ENCODE peak calls at places on chromosomes 6 and 20, in eight cellular contexts. Y is GM12865, N is colonic mucosa, T is AG09319, F is chondrocyte, L is GM23338, G is heart left ventricle, Z is fibroblast of lung. A is an unnamed sample.

GRCh38 chr6:170522565-170523183 is 30.4 kb downstream of the PSMB1 start:
- DNase-seq in Y (no peak), G (no peak), F (no peak), L (peak; percentile 76), T (no peak), N (no peak), Z (peak; percentile 17), A (no peak)

GRCh38 chr6:16229710-16230109 is 8.7 kb upstream of the GMPR start:
- DNase-seq in Z (peak; percentile 40), T (no peak), L (no peak), N (no peak), F (no peak), Y (no peak), G (no peak), A (no peak)

GRCh38 chr6:121849477-121849876 is 414.0 kb downstream of the GJA1 start:
- DNase-seq in G (no peak), L (peak; percentile 97), F (no peak), Y (peak; percentile 60), Z (peak; percentile 67), N (peak; percentile 28), T (no peak), A (no peak)

GRCh38 chr6:15948930-15949900 is 179.7 kb upstream of the MYLIP start:
- DNase-seq in G (no peak), Z (peak; percentile 34), L (peak; percentile 28), F (no peak), T (no peak), Y (no peak), N (peak; percentile 80), A (no peak)

GRCh38 chr6:152472325-152472724 is 164.8 kb downstream of the SYNE1 start:
- DNase-seq in L (no peak), N (no peak), G (no peak), Y (no peak), T (no peak), F (no peak), Z (peak; percentile 8), A (no peak)

GRCh38 chr6:29826271-29826670 is 1.4 kb upstream of the HLA-G start:
- DNase-seq in T (no peak), L (no peak), Y (no peak), N (no peak), F (no peak), G (no peak), Z (no peak), A (no peak)

GRCh38 chr6:123592426-123592825 is 44.3 kb downstream of the TRDN start:
- DNase-seq in N (no peak), Z (no peak), F (no peak), G (no peak), T (no peak), Y (no peak), L (no peak), A (no peak)

GRCh38 chr6:15538106-15538505 is 124.7 kb downstream of the DTNBP1 start:
- DNase-seq in Y (no peak), L (no peak), N (no peak), G (no peak), Z (no peak), F (no peak), T (no peak), A (no peak)

GRCh38 chr20:35680464-35681183 is 15.9 kb upstream of the CPNE1 start:
- DNase-seq in Z (no peak), Y (no peak), L (no peak), T (no peak), F (no peak), N (no peak), G (no peak), A (peak; percentile 15)

GRCh38 chr20:1326031-1326930 is 2.7 kb downstream of the SDCBP2 start:
- DNase-seq in Z (peak; percentile 26), Y (no peak), T (no peak), F (no peak), N (peak; percentile 16), L (no peak), G (no peak), A (peak; percentile 55)

GRCh38 chr20:1324598-1325172 is 4.3 kb downstream of the SDCBP2 start:
- DNase-seq in F (no peak), N (no peak), Z (peak; percentile 81), G (no peak), Y (no peak), T (no peak), L (no peak), A (peak; percentile 53)

GRCh38 chr20:1327241-1327653 is 1.7 kb downstream of the SDCBP2 start:
- DNase-seq in Z (peak; percentile 47), L (no peak), F (no peak), N (peak; percentile 61), T (no peak), G (no peak), Y (no peak), A (peak; percentile 51)

GRCh38 chr20:1323830-1324597 is 4.9 kb downstream of the SDCBP2 start:
- DNase-seq in F (no peak), L (no peak), T (no peak), Z (no peak), G (no peak), Y (no peak), N (no peak), A (peak; percentile 24)

GRCh38 chr20:1325173-1326030 is 3.5 kb downstream of the SDCBP2 start:
- DNase-seq in Z (peak; percentile 94), Y (peak; percentile 99), F (no peak), G (peak; percentile 99), T (peak; percentile 94), L (peak; percentile 96), N (peak; percentile 98), A (peak; percentile 98)
- TF ChIP-seq CTCF in Z (no peak), Y (peak; percentile 4), F (peak; percentile 50), G (peak; percentile 10), T (no peak), L (no peak), N (no peak), A (peak; percentile 58)

GRCh38 chr20:51379601-51380341 is 162.7 kb downstream of the NFATC2 start:
- DNase-seq in F (no peak), Z (no peak), G (no peak), N (no peak), L (no peak), Y (no peak), T (no peak), A (no peak)

GRCh38 chr20:51380401-51381385 is 161.8 kb downstream of the NFATC2 start:
- DNase-seq in T (no peak), N (no peak), Y (peak; percentile 67), Z (no peak), L (no peak), F (no peak), G (no peak), A (no peak)

GRCh38 chr20:51376121-51376520 is 166.4 kb downstream of the NFATC2 start:
- DNase-seq in N (no peak), G (no peak), Z (no peak), T (no peak), F (no peak), Y (no peak), L (no peak), A (no peak)

GRCh38 chr20:51377132-51377531 is 165.4 kb downstream of the NFATC2 start:
- DNase-seq in T (no peak), G (no peak), Y (no peak), F (no peak), N (no peak), Z (no peak), L (no peak), A (no peak)

GRCh38 chr20:51378171-51378928 is 164.2 kb downstream of the NFATC2 start:
- DNase-seq in F (no peak), T (no peak), Y (peak; percentile 25), N (no peak), L (peak; percentile 65), Z (no peak), G (no peak), A (no peak)
- TF ChIP-seq CTCF in F (peak; percentile 42), T (no peak), Y (peak; percentile 5), N (no peak), L (peak; percentile 49), Z (peak; percentile 7), G (no peak), A (no peak)

GRCh38 chr20:61742097-61742805 is 323.4 kb downstream of the TAF4 start:
- DNase-seq in N (no peak), Y (no peak), F (peak; percentile 40), G (no peak), L (no peak), T (no peak), Z (no peak), A (no peak)
- TF ChIP-seq CTCF in N (no peak), Y (no peak), F (peak; percentile 42), G (no peak), L (no peak), T (no peak), Z (no peak), A (peak; percentile 56)

DNA sequence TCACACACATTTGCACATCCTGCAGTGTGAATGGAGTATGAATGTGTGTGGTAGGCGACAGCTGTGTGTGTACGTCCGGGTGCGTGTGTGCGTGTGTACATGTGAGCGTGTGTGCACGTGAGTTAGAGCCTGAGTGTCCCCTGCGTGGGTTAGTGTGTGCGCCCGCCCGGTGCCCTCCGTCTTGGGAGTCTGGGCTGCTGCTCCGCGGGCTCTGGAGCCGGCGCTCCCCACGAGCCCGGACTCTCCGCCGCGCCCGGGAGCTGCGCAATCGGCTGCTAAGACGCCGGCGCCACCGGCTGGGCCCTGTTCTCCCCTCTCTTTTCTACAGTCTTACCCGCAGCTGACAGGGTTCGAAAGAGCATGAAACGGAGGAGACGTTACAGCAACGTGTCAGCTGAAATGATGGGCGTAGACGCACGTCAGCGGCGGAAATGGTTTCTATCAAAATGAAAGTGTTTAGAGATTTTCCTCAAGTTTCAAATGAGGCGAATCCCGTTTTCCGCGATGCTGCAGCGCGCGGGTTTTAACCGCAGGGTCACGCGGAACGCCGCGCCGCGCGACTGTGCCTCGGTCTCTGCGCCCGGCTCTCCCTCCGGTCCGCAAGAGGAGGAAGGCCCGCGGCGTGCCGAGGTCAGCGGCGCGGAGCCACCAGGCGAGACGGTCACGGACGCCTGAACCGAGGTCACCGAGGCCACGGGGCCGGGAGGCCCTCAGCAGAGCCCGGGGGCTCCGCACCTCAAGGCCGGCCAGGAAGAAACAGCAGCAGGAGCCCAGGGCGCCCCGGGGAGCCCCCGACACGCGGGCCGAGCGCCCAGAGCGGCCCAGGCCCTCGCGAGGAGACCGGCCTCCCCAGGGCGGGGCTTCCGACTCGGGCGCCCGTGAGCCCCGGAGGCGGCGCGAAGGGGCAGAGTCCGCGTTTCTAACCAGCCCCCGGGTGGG is 95.3 kb upstream of the BHLHE23 start:
- DNase-seq in L (peak; percentile 70), G (peak; percentile 69), Z (peak; percentile 27), Y (peak; percentile 73), F (peak; percentile 79), N (peak; percentile 37), T (no peak), A (no peak)
- TF ChIP-seq CTCF in L (no peak), G (no peak), Z (no peak), Y (no peak), F (no peak), N (no peak), T (no peak), A (no peak)

GRCh38 chr20:41009960-41010359 is 18.7 kb upstream of the TOP1 start:
- DNase-seq in Z (peak; percentile 75), F (no peak), G (no peak), L (no peak), Y (no peak), T (no peak), N (no peak), A (no peak)
- TF ChIP-seq CTCF in Z (no peak), F (no peak), G (no peak), L (no peak), Y (no peak), T (no peak), N (no peak), A (no peak)